ENCODE peak calls at places on chromosomes 6 and 20, in nine cellular contexts. B is tibial artery, P is right atrium auricular region, U is SK-N-SH, T is endothelial cell of umbilical vein, K is cardiac muscle cell, R is PC-3, H is cardiac fibroblast, C is prostate gland. E is an unnamed sample.

GRCh38 chr6:161273356-161273751 is 507 bp downstream of the AGPAT4 start:
- DNase-seq in B (peak; percentile 27), P (no peak), U (peak; percentile 62), T (peak; percentile 61), K (peak; percentile 65), R (peak; percentile 26), H (peak; percentile 75), C (no peak), E (peak; percentile 66)

GRCh38 chr6:129859524-129859923 is 1.6 kb downstream of the TMEM244 start:
- DNase-seq in B (no peak), P (no peak), U (no peak), T (no peak), K (peak; percentile 31), R (no peak), H (peak; percentile 45), C (no peak), E (no peak)

GRCh38 chr6:164825386-164825785 is 484.0 kb downstream of the C6orf118 start:
- DNase-seq in B (no peak), P (no peak), U (no peak), T (no peak), K (no peak), R (peak; percentile 23), H (no peak), C (no peak), E (no peak)

GRCh38 chr6:43274916-43275597 is 23.0 kb upstream of the SLC22A7 start:
- DNase-seq in B (no peak), P (no peak), U (peak; percentile 88), T (no peak), K (no peak), R (no peak), H (no peak), C (no peak), E (no peak)

GRCh38 chr20:29689411-29690225 is 1567.8 kb upstream of the DEFB115 start:
- DNase-seq in B (peak; percentile 16), P (no peak), U (peak; percentile 82), T (no peak), K (peak; percentile 65), R (peak; percentile 9), H (no peak), C (no peak), E (peak; percentile 28)

GRCh38 chr20:48711044-48711428 is 116.8 kb downstream of the PREX1 start:
- DNase-seq in B (no peak), P (no peak), U (no peak), T (no peak), K (no peak), R (no peak), H (no peak), C (no peak), E (no peak)

GRCh38 chr6:109484161-109484560 is 1.1 kb upstream of the ZBTB24 start:
- DNase-seq in B (no peak), P (no peak), U (no peak), T (peak; percentile 6), K (no peak), R (no peak), H (no peak), C (no peak), E (no peak)

GRCh38 chr20:50270569-50270968 is 79.9 kb downstream of the CEBPB start:
- DNase-seq in B (no peak), P (no peak), U (no peak), T (no peak), K (no peak), R (no peak), H (no peak), C (no peak), E (no peak)

GRCh38 chr6:129239825-129240491 is 357.0 kb downstream of the LAMA2 start:
- DNase-seq in B (no peak), P (no peak), U (no peak), T (no peak), K (no peak), R (peak; percentile 2), H (no peak), C (no peak), E (no peak)

GRCh38 chr6:168376120-168376519 is 56.5 kb upstream of the DACT2 start:
- DNase-seq in B (peak; percentile 5), P (no peak), U (no peak), T (no peak), K (no peak), R (no peak), H (no peak), C (no peak), E (no peak)

GRCh38 chr6:168377481-168377850 is 57.9 kb upstream of the DACT2 start:
- DNase-seq in B (peak; percentile 20), P (no peak), U (no peak), T (no peak), K (peak; percentile 66), R (no peak), H (peak; percentile 51), C (no peak), E (peak; percentile 17)

GRCh38 chr6:168377856-168378832 is 58.6 kb upstream of the DACT2 start:
- DNase-seq in B (peak; percentile 16), P (no peak), U (no peak), T (no peak), K (no peak), R (no peak), H (no peak), C (no peak), E (no peak)

GRCh38 chr6:168374541-168375071 is 55.0 kb upstream of the DACT2 start:
- DNase-seq in B (peak; percentile 14), P (no peak), U (no peak), T (no peak), K (no peak), R (no peak), H (no peak), C (no peak), E (no peak)

DNA sequence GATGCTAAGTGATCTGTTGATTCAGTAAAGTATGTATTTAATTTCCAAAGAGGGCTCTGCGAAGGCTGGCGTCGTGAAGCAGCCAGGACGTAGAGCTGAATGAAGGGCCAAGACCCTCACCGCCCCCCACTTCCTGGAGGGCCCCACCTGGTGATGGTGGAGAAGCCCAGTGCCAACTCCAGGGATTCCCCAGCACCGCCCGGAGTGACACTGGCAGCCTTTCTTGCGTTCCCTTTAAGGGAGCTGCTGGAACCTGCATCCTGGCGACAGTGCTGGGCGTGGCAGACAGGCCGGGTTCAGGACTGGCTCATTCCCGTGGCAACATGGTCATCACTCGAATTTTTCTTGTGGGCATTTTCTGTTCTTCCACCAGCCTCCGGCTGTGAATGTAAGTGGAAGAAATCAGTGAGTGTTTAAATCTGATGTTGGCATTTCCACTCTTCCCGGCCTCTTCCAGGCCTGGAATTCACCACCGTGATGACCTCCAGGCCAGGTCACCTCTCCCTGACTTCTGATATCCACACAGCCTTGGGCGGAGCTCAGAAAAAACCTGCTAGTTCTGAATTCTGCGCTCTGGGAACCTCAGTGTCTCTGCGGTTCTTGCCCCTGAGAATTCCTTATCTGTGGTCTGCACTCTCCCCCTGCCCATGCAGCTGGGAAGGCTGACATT is 57.4 kb upstream of the DACT2 start:
- DNase-seq in B (peak; percentile 11), P (no peak), U (no peak), T (no peak), K (no peak), R (no peak), H (no peak), C (no peak), E (no peak)
- H3K4me3 ChIP-seq in B (no peak overlapping the region), P (no peak overlapping the region), U (no peak overlapping the region), T (no peak overlapping the region), K (no peak overlapping the region), R (no peak overlapping the region), H (no peak overlapping the region), C (no peak overlapping the region), E (no peak overlapping the region)

GRCh38 chr6:99590728-99591672 is 15.6 kb upstream of the PRDM13 start:
- DNase-seq in B (no peak), P (no peak), U (peak; percentile 48), T (no peak), K (no peak), R (no peak), H (no peak), C (no peak), E (no peak)

GRCh38 chr6:99587792-99588191 is 18.8 kb upstream of the PRDM13 start:
- DNase-seq in B (no peak), P (no peak), U (no peak), T (no peak), K (no peak), R (no peak), H (no peak), C (no peak), E (no peak)

GRCh38 chr6:99589290-99589672 is 17.4 kb upstream of the PRDM13 start:
- DNase-seq in B (no peak), P (no peak), U (peak; percentile 65), T (no peak), K (no peak), R (peak; percentile 5), H (no peak), C (no peak), E (no peak)

GRCh38 chr6:99589907-99590493 is 16.6 kb upstream of the PRDM13 start:
- DNase-seq in B (no peak), P (no peak), U (no peak), T (no peak), K (no peak), R (no peak), H (no peak), C (no peak), E (no peak)

GRCh38 chr6:99588618-99589289 is 17.9 kb upstream of the PRDM13 start:
- DNase-seq in B (peak; percentile 56), P (no peak), U (peak; percentile 74), T (peak; percentile 72), K (peak; percentile 69), R (peak; percentile 67), H (peak; percentile 77), C (peak; percentile 72), E (peak; percentile 74)
- TF ChIP-seq CTCF in B (peak; percentile 43), P (peak; percentile 20), U (peak; percentile 58), T (peak; percentile 69), K (peak; percentile 46), R (peak; percentile 63), H (peak; percentile 42), C (peak; percentile 56), E (peak; percentile 50)

DNA sequence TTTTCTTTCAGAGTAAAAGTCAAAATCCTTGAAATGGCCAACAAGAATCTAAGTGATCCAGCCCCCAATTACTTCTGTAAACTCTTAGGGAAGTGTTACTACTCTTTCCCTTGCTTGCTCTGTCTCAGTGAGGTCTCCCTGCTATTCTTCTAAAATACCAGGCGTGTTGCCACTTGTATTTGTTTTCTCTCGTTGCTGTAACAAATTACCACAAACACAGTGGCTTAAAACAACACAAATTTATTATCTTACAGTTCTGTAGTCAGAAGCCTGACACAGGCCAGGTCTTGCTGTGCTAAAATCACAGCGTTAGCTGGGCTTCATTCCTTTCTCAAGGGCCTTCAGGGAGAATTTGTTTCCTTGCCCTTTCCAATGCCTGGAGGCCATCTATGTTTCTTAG is 59.9 kb downstream of the HECA start:
- DNase-seq in B (no peak), P (no peak), U (no peak), T (no peak), K (no peak), R (no peak), H (no peak), C (no peak), E (no peak)
- H3K4me3 ChIP-seq in B (no peak overlapping the region), P (no peak overlapping the region), U (no peak overlapping the region), T (no peak overlapping the region), K (no peak overlapping the region), R (no peak overlapping the region), H (no peak overlapping the region), C (no peak overlapping the region), E (no peak overlapping the region)

DNA sequence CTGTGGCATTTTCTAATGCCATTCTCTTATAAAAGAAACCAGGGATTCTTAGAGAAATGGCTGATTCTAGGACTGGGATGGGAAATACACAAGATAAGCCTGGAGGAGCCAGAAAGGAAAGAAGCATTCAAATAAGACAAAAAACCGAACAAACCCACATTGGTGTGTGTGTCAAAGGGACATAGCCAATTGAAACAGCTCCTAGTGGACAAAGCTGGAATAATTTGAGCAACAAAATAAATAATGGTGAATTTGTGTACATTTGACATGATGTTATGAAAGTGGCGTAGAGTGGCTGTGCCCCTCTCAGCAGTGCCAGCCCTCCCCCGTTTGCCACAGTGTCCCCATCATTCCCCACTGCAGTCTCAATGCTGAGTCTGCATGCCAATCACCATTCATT is 55.5 kb downstream of the B3GAT2 start:
- DNase-seq in B (no peak), P (no peak), U (no peak), T (no peak), K (no peak), R (peak; percentile 19), H (no peak), C (no peak), E (no peak)
- TF ChIP-seq CTCF in B (no peak), P (no peak), U (peak; percentile 49), T (no peak), K (peak; percentile 27), R (peak; percentile 49), H (peak; percentile 33), C (no peak), E (peak; percentile 31)